ENCODE peak calls at places on chromosomes 12 and 14, in six cellular contexts. One of them, this sample, is unnamed.
A peak's percentile ranks its signal among the peaks of the same experiment; 100 is the strongest.

GRCh38 chr12:119704065-119704747 is 36.3 kb downstream of the PRKAB1 start:
- DNase-seq in effector memory CD4-positive, alpha-beta T cell: no peak
- DNase-seq in adipocyte: no peak
- DNase-seq in NCI-H748 treated with DMSO at 0.1 percent for 48 hours: no peak
- DNase-seq in stimulated activated CD8-positive, alpha-beta memory T cell treated with anti-CD3 and anti-CD28 coated beads, Interleukin-4, amount 100 ng/mL, for 24 hours: no peak
- DNase-seq in HEK293T: no peak
- DNase-seq in this sample: no peak

GRCh38 chr12:53180931-53181645 is 363 bp upstream of the CSAD start:
- DNase-seq in NCI-H748 treated with DMSO at 0.1 percent for 48 hours: no peak
- DNase-seq in effector memory CD4-positive, alpha-beta T cell: no peak
- DNase-seq in stimulated activated CD8-positive, alpha-beta memory T cell treated with anti-CD3 and anti-CD28 coated beads, Interleukin-4, amount 100 ng/mL, for 24 hours: peak; percentile 64
- DNase-seq in adipocyte: peak; percentile 87
- DNase-seq in HEK293T: peak; percentile 89
- DNase-seq in this sample: peak; percentile 77

GRCh38 chr12:117189725-117190209 is 503 bp downstream of the FBXO21 start:
- DNase-seq in adipocyte: peak; percentile 67
- DNase-seq in HEK293T: peak; percentile 45
- DNase-seq in NCI-H748 treated with DMSO at 0.1 percent for 48 hours: no peak
- DNase-seq in effector memory CD4-positive, alpha-beta T cell: no peak
- DNase-seq in stimulated activated CD8-positive, alpha-beta memory T cell treated with anti-CD3 and anti-CD28 coated beads, Interleukin-4, amount 100 ng/mL, for 24 hours: peak; percentile 3
- DNase-seq in this sample: peak; percentile 34

GRCh38 chr14:23154876-23155587 is 28.4 kb downstream of the SLC7A8 start:
- DNase-seq in effector memory CD4-positive, alpha-beta T cell: no peak
- DNase-seq in stimulated activated CD8-positive, alpha-beta memory T cell treated with anti-CD3 and anti-CD28 coated beads, Interleukin-4, amount 100 ng/mL, for 24 hours: no peak
- DNase-seq in HEK293T: no peak
- DNase-seq in adipocyte: peak; percentile 88
- DNase-seq in NCI-H748 treated with DMSO at 0.1 percent for 48 hours: no peak
- DNase-seq in this sample: no peak

GRCh38 chr14:61616524-61617185 is 78.7 kb upstream of the HIF1A start:
- DNase-seq in effector memory CD4-positive, alpha-beta T cell: no peak
- DNase-seq in HEK293T: no peak
- DNase-seq in stimulated activated CD8-positive, alpha-beta memory T cell treated with anti-CD3 and anti-CD28 coated beads, Interleukin-4, amount 100 ng/mL, for 24 hours: no peak
- DNase-seq in adipocyte: peak; percentile 66
- DNase-seq in NCI-H748 treated with DMSO at 0.1 percent for 48 hours: no peak
- DNase-seq in this sample: no peak

GRCh38 chr12:98417303-98417702 is 98.1 kb upstream of the TMPO start:
- DNase-seq in stimulated activated CD8-positive, alpha-beta memory T cell treated with anti-CD3 and anti-CD28 coated beads, Interleukin-4, amount 100 ng/mL, for 24 hours: no peak
- DNase-seq in effector memory CD4-positive, alpha-beta T cell: no peak
- DNase-seq in NCI-H748 treated with DMSO at 0.1 percent for 48 hours: no peak
- DNase-seq in HEK293T: no peak
- DNase-seq in adipocyte: no peak
- DNase-seq in this sample: no peak

GRCh38 chr12:7005288-7005687 is 13.0 kb downstream of the LPCAT3 start:
- DNase-seq in effector memory CD4-positive, alpha-beta T cell: no peak
- DNase-seq in NCI-H748 treated with DMSO at 0.1 percent for 48 hours: no peak
- DNase-seq in HEK293T: no peak
- DNase-seq in stimulated activated CD8-positive, alpha-beta memory T cell treated with anti-CD3 and anti-CD28 coated beads, Interleukin-4, amount 100 ng/mL, for 24 hours: no peak
- DNase-seq in adipocyte: no peak
- DNase-seq in this sample: no peak

GRCh38 chr12:8483081-8483479 is 27.3 kb downstream of the CLEC6A start:
- DNase-seq in stimulated activated CD8-positive, alpha-beta memory T cell treated with anti-CD3 and anti-CD28 coated beads, Interleukin-4, amount 100 ng/mL, for 24 hours: no peak
- DNase-seq in NCI-H748 treated with DMSO at 0.1 percent for 48 hours: no peak
- DNase-seq in HEK293T: no peak
- DNase-seq in adipocyte: no peak
- DNase-seq in effector memory CD4-positive, alpha-beta T cell: no peak
- DNase-seq in this sample: no peak

GRCh38 chr12:100382327-100382726 is 25.5 kb downstream of the SLC17A8 start:
- DNase-seq in adipocyte: peak; percentile 5
- DNase-seq in NCI-H748 treated with DMSO at 0.1 percent for 48 hours: no peak
- DNase-seq in stimulated activated CD8-positive, alpha-beta memory T cell treated with anti-CD3 and anti-CD28 coated beads, Interleukin-4, amount 100 ng/mL, for 24 hours: no peak
- DNase-seq in effector memory CD4-positive, alpha-beta T cell: no peak
- DNase-seq in HEK293T: no peak
- DNase-seq in this sample: no peak

GRCh38 chr12:112973712-112974305 is 4.5 kb upstream of the OAS2 start:
- DNase-seq in HEK293T: no peak
- DNase-seq in adipocyte: no peak
- DNase-seq in NCI-H748 treated with DMSO at 0.1 percent for 48 hours: no peak
- DNase-seq in effector memory CD4-positive, alpha-beta T cell: no peak
- DNase-seq in stimulated activated CD8-positive, alpha-beta memory T cell treated with anti-CD3 and anti-CD28 coated beads, Interleukin-4, amount 100 ng/mL, for 24 hours: no peak
- DNase-seq in this sample: no peak

GRCh38 chr12:48602192-48602989 is 32.5 kb upstream of the LALBA start:
- DNase-seq in stimulated activated CD8-positive, alpha-beta memory T cell treated with anti-CD3 and anti-CD28 coated beads, Interleukin-4, amount 100 ng/mL, for 24 hours: no peak
- DNase-seq in HEK293T: no peak
- DNase-seq in adipocyte: no peak
- DNase-seq in effector memory CD4-positive, alpha-beta T cell: no peak
- DNase-seq in NCI-H748 treated with DMSO at 0.1 percent for 48 hours: peak; percentile 61
- DNase-seq in this sample: no peak